ENCODE peak calls at places on chromosomes 16 and 17, in seven cellular contexts. N, K, D, X, Z, Y and E are unnamed samples.
A peak's percentile ranks its signal among the peaks of the same experiment; 100 is the strongest.

GRCh38 chr17:2706911-2707510 is 4.6 kb downstream of the CLUH start:
- DNase-seq in K (no peak), X (no peak), Y (no peak), N (no peak), D (no peak), Z (no peak), E (no peak)

GRCh38 chr17:60381958-60382357 is 10.0 kb downstream of the USP32 start:
- DNase-seq in N (no peak), Z (no peak), K (no peak), D (no peak), X (no peak), Y (no peak), E (no peak)

GRCh38 chr17:74115586-74115985 is 87.9 kb upstream of the RPL38 start:
- DNase-seq in K (no peak), D (no peak), Y (no peak), N (no peak), X (no peak), Z (no peak), E (no peak)

GRCh38 chr16:25419123-25419522 is 161.5 kb upstream of the ZKSCAN2 start:
- DNase-seq in Y (no peak), D (no peak), K (no peak), Z (no peak), X (no peak), N (no peak), E (no peak)

GRCh38 chr16:58249388-58249779 is 45.4 kb downstream of the PRSS54 start:
- DNase-seq in K (no peak), X (no peak), Y (no peak), N (no peak), D (no peak), Z (no peak), E (no peak)

GRCh38 chr16:426906-427249 is 1.4 kb downstream of the RAB11FIP3 start:
- DNase-seq in Z (no peak), D (no peak), Y (no peak), N (no peak), X (no peak), K (no peak), E (no peak)

GRCh38 chr16:16146380-16147315 is 76.6 kb downstream of the ABCC6 start:
- DNase-seq in D (no peak), Z (no peak), Y (no peak), X (no peak), K (no peak), N (no peak), E (no peak)

GRCh38 chr17:6467567-6467966 is 23.3 kb downstream of the PIMREG start:
- DNase-seq in D (no peak), K (no peak), N (no peak), Y (no peak), Z (no peak), X (no peak), E (no peak)

GRCh38 chr16:77206533-77206932 is 7.3 kb downstream of the SYCE1L start:
- DNase-seq in D (no peak), K (no peak), Y (no peak), Z (no peak), N (no peak), X (no peak), E (no peak)

GRCh38 chr16:8623634-8624033 is 2.1 kb downstream of the METTL22 start:
- DNase-seq in K (no peak), Z (no peak), Y (no peak), X (peak; percentile 20), D (no peak), N (no peak), E (no peak)

GRCh38 chr17:2701996-2702741 is 9.4 kb downstream of the CLUH start:
- DNase-seq in N (no peak), D (no peak), K (no peak), Y (no peak), X (peak; percentile 4), Z (no peak), E (no peak)

GRCh38 chr17:51873302-51873701 is 285.2 kb downstream of the CA10 start:
- DNase-seq in X (no peak), N (no peak), K (no peak), D (no peak), Z (no peak), Y (no peak), E (no peak)

GRCh38 chr16:17944345-17944744 is 392.2 kb downstream of the NPIPA8 start:
- DNase-seq in Y (no peak), D (no peak), Z (no peak), N (no peak), X (no peak), K (no peak), E (no peak)

GRCh38 chr17:77361986-77362620 is 221.3 kb downstream of the SEC14L1 start:
- DNase-seq in N (no peak), D (no peak), Z (no peak), Y (no peak), K (no peak), X (no peak), E (no peak)

GRCh38 chr17:21458036-21458435 is 81.9 kb downstream of the KCNJ12 start:
- DNase-seq in N (no peak), Z (no peak), D (no peak), X (no peak), Y (no peak), K (no peak), E (no peak)

GRCh38 chr17:81930142-81931125 is 2.9 kb upstream of the MAFG start:
- DNase-seq in K (peak; percentile 51), N (no peak), X (no peak), Z (no peak), D (no peak), Y (no peak), E (no peak)

GRCh38 chr16:80038566-80038965 is 438.0 kb upstream of the MAF start:
- DNase-seq in Y (no peak), N (no peak), D (no peak), X (peak; percentile 10), Z (no peak), K (no peak), E (no peak)

GRCh38 chr16:77076839-77077238 is 114.2 kb upstream of the MON1B start:
- DNase-seq in N (no peak), Y (no peak), K (no peak), D (no peak), Z (no peak), X (no peak), E (no peak)

GRCh38 chr17:11980813-11981212 is 16.5 kb downstream of the ZNF18 start:
- DNase-seq in Y (no peak), D (no peak), X (no peak), Z (no peak), K (no peak), N (no peak), E (no peak)

GRCh38 chr16:51290410-51290809 is 139.3 kb upstream of the SALL1 start:
- DNase-seq in D (no peak), K (no peak), X (no peak), Z (no peak), N (no peak), Y (no peak), E (no peak)

GRCh38 chr17:30291571-30292489 is at the start of gene BLMH:
- DNase-seq in K (peak; percentile 82), N (peak; percentile 88), X (peak; percentile 92), D (no peak), Y (peak; percentile 50), Z (peak; percentile 83), E (peak; percentile 81)

GRCh38 chr17:34025179-34025551 is 229.9 kb upstream of the CCL2 start:
- DNase-seq in X (no peak), D (no peak), K (no peak), Z (no peak), N (peak; percentile 15), Y (no peak), E (no peak)

GRCh38 chr16:1678500-1679098 is 520 bp downstream of the JPT2 start:
- DNase-seq in Z (peak; percentile 38), K (peak; percentile 50), Y (peak; percentile 47), D (no peak), X (peak; percentile 45), N (peak; percentile 57), E (peak; percentile 39)